ENCODE peak calls at places on chromosomes 11 and 22, in ten cellular contexts. L, O, H, P, A, Y, V, X, Q and W are unnamed samples.

GRCh38 chr11:64507832-64508375 is 83.1 kb upstream of the SLC22A12 start:
- DNase-seq in L (no peak), O (no peak), H (no peak), P (no peak), A (no peak), Y (no peak), V (no peak), X (no peak), Q (no peak), W (no peak)

GRCh38 chr11:64306876-64307622 is 1.7 kb downstream of the ESRRA start:
- DNase-seq in L (no peak), O (no peak), H (no peak), P (no peak), A (no peak), Y (no peak), V (no peak), X (no peak), Q (no peak), W (no peak)

GRCh38 chr11:1762537-1763302 is 1.0 kb downstream of the CTSD start:
- DNase-seq in L (no peak), O (no peak), H (no peak), P (no peak), A (no peak), Y (no peak), V (no peak), X (peak), Q (no peak), W (no peak)

GRCh38 chr22:30396871-30397655 is at the start of gene SEC14L2:
- DNase-seq in L (no peak), O (no peak), H (no peak), P (peak), A (peak), Y (peak), V (peak), X (peak), Q (peak), W (peak)

GRCh38 chr11:45896392-45897068 is 10.5 kb downstream of the FREY1 start:
- DNase-seq in L (no peak), O (peak), H (no peak), P (no peak), A (no peak), Y (peak), V (no peak), X (no peak), Q (no peak), W (no peak)

GRCh38 chr22:27252282-27253049 is 549.1 kb downstream of the MN1 start:
- DNase-seq in L (peak), O (no peak), H (peak), P (no peak), A (no peak), Y (no peak), V (no peak), X (no peak), Q (no peak), W (no peak)

GRCh38 chr22:39530692-39531331 is 1.7 kb downstream of the RPS19BP1 start:
- DNase-seq in L (no peak), O (no peak), H (no peak), P (no peak), A (peak), Y (no peak), V (peak), X (no peak), Q (no peak), W (no peak)

GRCh38 chr11:118016094-118016493 is 29.9 kb downstream of the IL10RA start:
- DNase-seq in L (no peak), O (no peak), H (no peak), P (no peak), A (no peak), Y (no peak), V (no peak), X (no peak), Q (no peak), W (no peak)

GRCh38 chr11:129312741-129313587 is 62.7 kb upstream of the BARX2 start:
- DNase-seq in L (no peak), O (no peak), H (no peak), P (no peak), A (no peak), Y (no peak), V (no peak), X (no peak), Q (no peak), W (no peak)